ENCODE peak calls at places on chromosomes 6 and 20, in four cellular contexts. Y is Panc1, U is heart left ventricle, S is heart right ventricle. E is an unnamed sample. For H3K4me1, the result is how much of the 10 kb centered on the place peaks cover.

GRCh38 chr6:142171351-142171750 is 24.3 kb downstream of the VTA1 start:
- ATAC-seq in Y (no peak), U (no peak), S (no peak), E (no peak)

GRCh38 chr6:159726196-159726917 is 949 bp upstream of the WTAP start:
- ATAC-seq in Y (peak), U (peak), S (peak), E (peak)

GRCh38 chr6:6284231-6284966 is 36.1 kb downstream of the F13A1 start:
- ATAC-seq in Y (no peak), U (no peak), S (no peak), E (no peak)

GRCh38 chr6:170148709-170149470 is 142.0 kb downstream of the DLL1 start:
- ATAC-seq in Y (no peak), U (no peak), S (no peak), E (no peak)

GRCh38 chr20:833121-833449 is 430 bp upstream of the FAM110A start:
- ATAC-seq in Y (no peak), U (no peak), S (no peak), E (peak)

GRCh38 chr6:2353412-2354137 is 108.2 kb upstream of the GMDS start:
- ATAC-seq in Y (peak), U (peak), S (peak), E (peak)

GRCh38 chr20:48783533-48784272 is 44.1 kb downstream of the PREX1 start:
- ATAC-seq in Y (no peak), U (no peak), S (no peak), E (no peak)

GRCh38 chr6:40545954-40546353 is 41.2 kb downstream of the LRFN2 start:
- ATAC-seq in Y (no peak), U (no peak), S (no peak), E (no peak)

GRCh38 chr20:3158968-3159431 is 665 bp downstream of the FASTKD5 start:
- ATAC-seq in Y (peak), U (peak), S (peak), E (no peak)

GRCh38 chr6:111791415-111791814 is 81.8 kb downstream of the FYN start:
- ATAC-seq in Y (no peak), U (peak), S (no peak), E (no peak)

GRCh38 chr20:23966927-23967615 is 21.5 kb downstream of the GGTLC1 start:
- ATAC-seq in Y (no peak), U (peak), S (peak), E (no peak)

GRCh38 chr6:168949876-168950499 is 303.7 kb downstream of the THBS2 start:
- ATAC-seq in Y (no peak), U (no peak), S (no peak), E (peak)

GRCh38 chr6:129124334-129124733 is 241.4 kb downstream of the LAMA2 start:
- ATAC-seq in Y (no peak), U (no peak), S (peak), E (no peak)

GRCh38 chr6:20845592-20845991 is 311.3 kb downstream of the CDKAL1 start:
- ATAC-seq in Y (no peak), U (no peak), S (no peak), E (no peak)

GRCh38 chr20:56587307-56588108 is 41.6 kb upstream of the TFAP2C start:
- ATAC-seq in Y (no peak), U (no peak), S (no peak), E (no peak)

GRCh38 chr6:152146385-152146784 is 338.9 kb downstream of the ESR1 start:
- ATAC-seq in Y (no peak), U (peak), S (peak), E (no peak)

GRCh38 chr6:130482645-130483390 is 117.0 kb downstream of the TMEM200A start:
- ATAC-seq in Y (no peak), U (no peak), S (no peak), E (no peak)

GRCh38 chr6:131758920-131759319 is 48.1 kb upstream of the CTAGE9 start:
- ATAC-seq in Y (no peak), U (peak), S (no peak), E (peak)

GRCh38 chr20:52405417-52405816 is 213.8 kb upstream of the ZFP64 start:
- ATAC-seq in Y (no peak), U (no peak), S (no peak), E (no peak)

GRCh38 chr6:31680226-31680840 is 534 bp downstream of the LY6G5C start:
- ATAC-seq in Y (peak), U (peak), S (no peak), E (no peak)

GRCh38 chr6:54776891-54777290 is 69.7 kb upstream of the FAM83B start:
- ATAC-seq in Y (no peak), U (no peak), S (no peak), E (no peak)

GRCh38 chr6:14811760-14812428 is 434.0 kb upstream of the JARID2 start:
- ATAC-seq in Y (no peak), U (peak), S (peak), E (no peak)

GRCh38 chr6:166623318-166623717 is 3.7 kb downstream of the RPS6KA2 start:
- ATAC-seq in Y (no peak), U (no peak), S (no peak), E (no peak)

GRCh38 chr20:2289475-2289874 is 6.3 kb upstream of the TGM3 start:
- ATAC-seq in Y (no peak), U (no peak), S (no peak), E (no peak)

GRCh38 chr6:105200133-105200730 is 20.4 kb upstream of the POPDC3 start:
- ATAC-seq in Y (no peak), U (peak), S (peak), E (no peak)

DNA sequence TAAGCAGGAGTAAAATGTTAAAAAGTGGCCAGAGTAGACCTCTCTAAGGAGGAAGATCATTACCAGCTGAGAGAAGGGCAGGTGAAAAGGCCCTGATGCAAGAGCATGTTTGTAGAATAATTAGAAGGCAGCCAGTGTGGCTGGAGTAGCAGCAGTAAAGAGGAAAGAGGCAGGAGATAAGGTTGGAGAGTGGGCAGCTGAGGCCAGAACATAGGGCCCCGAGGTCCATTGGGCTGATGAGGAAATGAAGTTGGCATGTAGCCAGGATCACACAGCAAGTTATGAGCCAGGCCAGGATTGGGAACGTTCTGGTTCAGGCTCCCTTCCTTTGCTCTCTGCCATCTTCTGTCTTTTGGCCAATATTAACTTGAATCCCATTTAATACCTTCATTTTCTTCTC is 51.6 kb downstream of the RALY start:
- ATAC-seq in Y (no peak), U (peak), S (peak), E (peak)
- H3K4me1 ChIP-seq in Y (under half), U (half or more), S (half or more), E (under half)

DNA sequence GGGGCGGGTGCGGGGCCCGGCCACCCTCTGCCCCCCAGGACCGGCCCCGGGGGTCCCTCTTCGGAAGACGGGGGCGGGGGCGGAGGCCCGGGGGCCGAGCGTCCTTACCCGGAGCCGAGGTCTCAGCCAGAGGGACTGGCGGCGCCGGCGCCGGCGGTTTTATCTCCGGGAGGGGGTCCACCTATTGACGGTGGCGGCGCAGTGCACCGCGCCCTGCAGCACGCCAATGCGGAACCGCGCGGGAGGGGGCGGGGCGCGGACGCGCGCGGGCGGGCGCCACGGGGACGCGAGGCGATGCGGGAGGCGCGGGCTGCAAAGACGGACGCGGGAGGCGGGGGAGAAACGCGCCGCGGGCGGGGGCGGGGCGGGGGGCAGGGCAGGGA is at the start of gene EEF1A2:
- ATAC-seq in Y (peak), U (peak), S (no peak), E (peak)
- H3K27ac ChIP-seq in Y (peak), U (peak), S (peak), E (no peak)

GRCh38 chr6:35362200-35362599 is 19.8 kb downstream of the PPARD start:
- ATAC-seq in Y (no peak), U (no peak), S (no peak), E (no peak)

GRCh38 chr6:35365599-35366596 is 23.5 kb downstream of the PPARD start:
- ATAC-seq in Y (no peak), U (no peak), S (no peak), E (no peak)

GRCh38 chr6:35359744-35360348 is 17.5 kb downstream of the PPARD start:
- ATAC-seq in Y (no peak), U (peak), S (peak), E (peak)

GRCh38 chr6:35360349-35361138 is 18.2 kb downstream of the PPARD start:
- ATAC-seq in Y (peak), U (peak), S (peak), E (peak)

GRCh38 chr6:35363293-35363750 is 21.0 kb downstream of the PPARD start:
- ATAC-seq in Y (no peak), U (peak), S (peak), E (no peak)
- H3K4me1 ChIP-seq in Y (under half), U (under half), S (half or more), E (under half)

GRCh38 chr20:25378884-25379733 is 11.5 kb downstream of the ABHD12 start:
- ATAC-seq in Y (no peak), U (no peak), S (no peak), E (no peak)
- H3K27ac ChIP-seq in Y (no peak), U (no peak), S (no peak), E (no peak)